ENCODE peak calls at places on chromosome 20, in five cellular contexts. U is EL, C is WTC11, R is progenitor cell of endocrine pancreas, T is activated T-helper 1 cell treated with Interleukin-2 at 50 U/mL for 16 hours. M is an unnamed sample.

GRCh38 chr20:57400262-57400701 is 9.1 kb downstream of the RBM38 start:
- DNase-seq in U (no peak), C (no peak), R (no peak), T (no peak), M (no peak)

GRCh38 chr20:46307139-46307998 is 929 bp downstream of the CDH22 start:
- DNase-seq in U (peak), C (peak), R (peak), T (peak), M (no peak)

GRCh38 chr20:2289475-2289874 is 6.3 kb upstream of the TGM3 start:
- DNase-seq in U (no peak), C (no peak), R (no peak), T (no peak), M (no peak)

GRCh38 chr20:19181552-19181951 is 30.9 kb upstream of the SLC24A3 start:
- DNase-seq in U (no peak), C (no peak), R (no peak), T (no peak), M (no peak)

GRCh38 chr20:58906894-58907293 is 54.4 kb downstream of the GNAS start:
- DNase-seq in U (peak), C (no peak), R (no peak), T (no peak), M (no peak)

GRCh38 chr20:35934050-35934449 is 20.3 kb downstream of the SCAND1 start:
- DNase-seq in U (no peak), C (peak), R (no peak), T (no peak), M (no peak)

GRCh38 chr20:3514012-3514642 is 43.3 kb downstream of the ATRN start:
- DNase-seq in U (no peak), C (no peak), R (no peak), T (no peak), M (no peak)

GRCh38 chr20:36975085-36975829 is 23.7 kb upstream of the SAMHD1 start:
- DNase-seq in U (no peak), C (no peak), R (no peak), T (peak), M (no peak)

GRCh38 chr20:13649548-13649947 is 10.8 kb upstream of the TASP1 start:
- DNase-seq in U (peak), C (peak), R (no peak), T (no peak), M (no peak)

GRCh38 chr20:7392551-7392950 is 547.7 kb downstream of the HAO1 start:
- DNase-seq in U (no peak), C (no peak), R (no peak), T (no peak), M (no peak)

GRCh38 chr20:29878281-29878741 is 1379.2 kb upstream of the DEFB115 start:
- DNase-seq in U (no peak), C (no peak), R (no peak), T (no peak), M (no peak)

GRCh38 chr20:25247100-25247665 is 702 bp upstream of the PYGB start:
- DNase-seq in U (peak), C (peak), R (peak), T (no peak), M (no peak)

GRCh38 chr20:61230166-61230565 is 21.9 kb upstream of the CDH4 start:
- DNase-seq in U (no peak), C (no peak), R (no peak), T (no peak), M (no peak)

GRCh38 chr20:14744723-14745122 is 407.3 kb upstream of the FLRT3 start:
- DNase-seq in U (no peak), C (no peak), R (no peak), T (no peak), M (no peak)

GRCh38 chr20:49558826-49559225 is 9.1 kb downstream of the PTGIS start:
- DNase-seq in U (no peak), C (no peak), R (no peak), T (no peak), M (no peak)

GRCh38 chr20:37934634-37935010 is 31.7 kb downstream of the VSTM2L start:
- DNase-seq in U (no peak), C (no peak), R (no peak), T (no peak), M (no peak)

GRCh38 chr20:14600527-14600926 is 263.1 kb upstream of the FLRT3 start:
- DNase-seq in U (no peak), C (no peak), R (no peak), T (no peak), M (no peak)

GRCh38 chr20:41643504-41643938 is 25.3 kb upstream of the CHD6 start:
- DNase-seq in U (peak), C (no peak), R (no peak), T (no peak), M (no peak)

GRCh38 chr20:41149679-41150131 is 12.4 kb downstream of the PLCG1 start:
- DNase-seq in U (peak), C (no peak), R (no peak), T (no peak), M (no peak)

GRCh38 chr20:22684072-22684762 is 99.8 kb upstream of the FOXA2 start:
- DNase-seq in U (peak), C (peak), R (peak), T (no peak), M (peak)

GRCh38 chr20:49594143-49594928 is 26.4 kb upstream of the PTGIS start:
- DNase-seq in U (peak), C (no peak), R (no peak), T (peak), M (no peak)

M was measured in AG04449.